ENCODE peak calls at places on chromosome 9, in six cellular contexts. D is HepG2, J is prostate gland, F is esophagus muscularis mucosa, C is GM12891, K is transverse colon. B is an unnamed sample.

GRCh38 chr9:71242081-71242480 is 120.7 kb upstream of the TRPM3 start:
- DNase-seq in D (no peak), J (no peak), F (no peak), C (no peak), K (no peak), B (no peak)

GRCh38 chr9:19193029-19193324 is 37.5 kb upstream of the DENND4C start:
- DNase-seq in D (no peak), J (no peak), F (no peak), C (no peak), K (no peak), B (no peak)

GRCh38 chr9:32011049-32011448 is 373.4 kb upstream of the ACO1 start:
- DNase-seq in D (no peak), J (no peak), F (no peak), C (no peak), K (no peak), B (no peak)

GRCh38 chr9:114446036-114446435 is 58.3 kb upstream of the AKNA start:
- DNase-seq in D (no peak), J (no peak), F (no peak), C (no peak), K (no peak), B (no peak)

GRCh38 chr9:100465270-100465669 is 7.7 kb upstream of the TMEFF1 start:
- DNase-seq in D (peak), J (no peak), F (no peak), C (no peak), K (no peak), B (no peak)

GRCh38 chr9:111961575-111961974 is 65.0 kb downstream of the UGCG start:
- DNase-seq in D (no peak), J (no peak), F (no peak), C (no peak), K (no peak), B (peak)

GRCh38 chr9:86300701-86301100 is 18.4 kb upstream of the ISCA1 start:
- DNase-seq in D (no peak), J (no peak), F (no peak), C (no peak), K (no peak), B (no peak)

GRCh38 chr9:32524558-32525461 is 1.2 kb downstream of the RIGI start:
- DNase-seq in D (peak), J (peak), F (no peak), C (no peak), K (no peak), B (peak)

GRCh38 chr9:4148215-4148561 is 151.7 kb downstream of the GLIS3 start:
- DNase-seq in D (no peak), J (no peak), F (peak), C (no peak), K (no peak), B (no peak)

GRCh38 chr9:37859043-37859442 is 44.9 kb downstream of the SLC25A51 start:
- DNase-seq in D (no peak), J (no peak), F (no peak), C (no peak), K (no peak), B (no peak)

GRCh38 chr9:107137495-107138202 is 145.4 kb upstream of the RAD23B start:
- DNase-seq in D (peak), J (no peak), F (no peak), C (no peak), K (no peak), B (no peak)

GRCh38 chr9:3290231-3290840 is 235.5 kb downstream of the RFX3 start:
- DNase-seq in D (no peak), J (no peak), F (no peak), C (no peak), K (no peak), B (no peak)

GRCh38 chr9:107737987-107738743 is 248.6 kb upstream of the KLF4 start:
- DNase-seq in D (no peak), J (peak), F (no peak), C (no peak), K (no peak), B (peak)

GRCh38 chr9:5499889-5500398 is 10.4 kb upstream of the PDCD1LG2 start:
- DNase-seq in D (no peak), J (no peak), F (no peak), C (no peak), K (no peak), B (peak)

GRCh38 chr9:127927457-127928231 is 2.9 kb downstream of the PIP5KL1 start:
- DNase-seq in D (no peak), J (peak), F (no peak), C (no peak), K (peak), B (peak)

GRCh38 chr9:840343-840742 is 1.2 kb upstream of the DMRT1 start:
- DNase-seq in D (no peak), J (no peak), F (no peak), C (no peak), K (no peak), B (no peak)

GRCh38 chr9:18058564-18058963 is 415.4 kb upstream of the ADAMTSL1 start:
- DNase-seq in D (no peak), J (peak), F (no peak), C (no peak), K (no peak), B (no peak)

DNA sequence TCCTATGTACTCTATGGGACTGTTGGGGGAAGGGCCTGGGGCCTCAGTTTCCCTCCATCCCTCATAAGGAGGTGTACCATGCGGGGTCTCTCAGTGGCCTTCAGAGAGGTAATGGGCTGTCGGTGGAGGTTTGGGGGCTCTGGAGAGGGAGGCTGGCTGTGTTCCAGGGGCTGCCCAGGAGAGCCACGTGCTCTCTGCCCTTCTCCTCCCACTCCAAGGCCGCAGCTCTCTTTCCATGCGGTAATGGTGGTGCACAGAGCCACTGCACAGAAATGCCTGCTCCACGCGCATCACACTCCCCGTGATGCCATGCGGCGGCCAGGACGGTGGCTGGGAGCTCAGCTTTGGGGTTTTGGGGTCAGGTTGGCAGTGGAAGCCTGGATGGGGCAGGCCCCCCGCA is 96.4 kb downstream of the RXRA start:
- DNase-seq in D (no peak), J (no peak), F (no peak), C (no peak), K (no peak), B (peak)
- TF ChIP-seq POLR2AphosphoS5 in D (no peak), J (no peak), F (no peak), C (no peak), K (no peak), B (peak)

GRCh38 chr9:137255448-137256114 is 454 bp downstream of the NELFB start:
- DNase-seq in D (peak), J (no peak), F (no peak), C (no peak), K (peak), B (peak)

GRCh38 chr9:137256839-137257238 is 1.7 kb downstream of the NELFB start:
- DNase-seq in D (no peak), J (no peak), F (no peak), C (no peak), K (no peak), B (no peak)

GRCh38 chr9:137256362-137256761 is 1.2 kb downstream of the NELFB start:
- DNase-seq in D (no peak), J (no peak), F (no peak), C (no peak), K (no peak), B (peak)

GRCh38 chr9:137253717-137254623 is 1.2 kb upstream of the NELFB start:
- DNase-seq in D (no peak), J (no peak), F (no peak), C (no peak), K (no peak), B (peak)

GRCh38 chr9:137254624-137255447 is at the start of gene NELFB:
- DNase-seq in D (peak), J (peak), F (peak), C (peak), K (peak), B (peak)
- TF ChIP-seq POLR2A in D (no peak), J (peak), F (peak), C (no peak), K (peak), B (no peak)

GRCh38 chr9:93207326-93207814 is 23.4 kb downstream of the WNK2 start:
- DNase-seq in D (no peak), J (no peak), F (no peak), C (no peak), K (no peak), B (no peak)
- TF ChIP-seq POLR2AphosphoS5 in D (no peak), J (peak), F (peak), C (no peak), K (peak), B (no peak)

GRCh38 chr9:136373300-136374182 is at the start of gene CARD9:
- DNase-seq in D (peak), J (no peak), F (no peak), C (no peak), K (peak), B (peak)
- TF ChIP-seq POLR2A in D (no peak), J (no peak), F (no peak), C (no peak), K (no peak), B (peak)

DNA sequence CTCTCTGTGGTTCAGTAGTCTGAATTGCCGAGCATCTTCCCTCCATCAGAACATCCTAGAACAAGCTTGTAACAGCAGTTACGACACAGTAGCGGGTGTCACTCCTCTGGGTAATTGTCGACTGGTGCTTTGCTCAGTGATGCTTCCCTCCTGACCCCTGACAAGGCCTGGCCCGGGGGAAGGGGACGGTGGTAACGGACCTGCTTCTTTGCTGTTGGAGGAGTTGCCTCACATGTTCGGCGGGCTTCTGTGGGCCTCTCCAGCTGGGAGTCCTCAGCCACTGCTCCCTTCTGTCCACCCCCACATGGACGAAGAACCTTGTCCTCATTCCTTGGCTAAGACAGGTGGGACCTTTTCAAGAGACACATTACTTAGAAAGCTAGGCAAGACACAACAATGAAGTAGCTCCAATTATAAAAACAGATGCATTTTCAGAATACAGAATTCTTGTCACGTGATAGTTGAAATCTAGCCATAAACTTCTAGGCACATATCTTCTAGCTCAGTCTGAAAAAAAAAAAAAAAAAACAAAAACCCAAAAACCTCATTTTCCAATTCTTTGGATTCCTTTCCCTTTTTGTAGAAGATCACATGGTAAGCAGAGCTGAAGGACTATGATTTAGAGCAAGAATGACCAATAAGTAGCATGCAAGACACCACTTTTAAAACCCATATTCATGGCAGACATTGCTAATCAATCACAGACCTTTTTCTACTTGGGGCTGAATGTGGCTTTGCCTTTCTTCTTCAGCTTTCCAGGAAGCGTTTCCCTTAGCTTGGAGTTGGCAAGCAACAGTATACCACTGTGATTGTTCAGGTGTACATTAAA is 25.0 kb downstream of the HMCN2 start:
- DNase-seq in D (no peak), J (no peak), F (peak), C (no peak), K (peak), B (peak)
- TF ChIP-seq POLR2AphosphoS5 in D (no peak), J (no peak), F (peak), C (no peak), K (peak), B (peak)

GRCh38 chr9:126806336-126806735 is 1.5 kb downstream of the ZBTB43 start:
- DNase-seq in D (no peak), J (no peak), F (no peak), C (no peak), K (no peak), B (no peak)

GRCh38 chr9:126804198-126804695 is 593 bp upstream of the ZBTB43 start:
- DNase-seq in D (no peak), J (no peak), F (no peak), C (no peak), K (no peak), B (no peak)

GRCh38 chr9:126802343-126803059 is 2.3 kb upstream of the ZBTB43 start:
- DNase-seq in D (peak), J (no peak), F (no peak), C (no peak), K (no peak), B (no peak)

GRCh38 chr9:126805546-126806262 is 864 bp downstream of the ZBTB43 start:
- DNase-seq in D (peak), J (no peak), F (no peak), C (peak), K (peak), B (peak)

GRCh38 chr9:126804696-126805545 is at the start of gene ZBTB43:
- DNase-seq in D (peak), J (peak), F (peak), C (peak), K (peak), B (peak)
- TF ChIP-seq POLR2A in D (peak), J (peak), F (peak), C (peak), K (peak), B (peak)

GRCh38 chr9:121326130-121326838 is 43.8 kb downstream of the STOM start:
- DNase-seq in D (no peak), J (peak), F (peak), C (no peak), K (peak), B (peak)
- TF ChIP-seq POLR2AphosphoS5 in D (no peak), J (peak), F (peak), C (no peak), K (peak), B (peak)

GRCh38 chr9:129995409-129996160 is 47.4 kb downstream of the FNBP1 start:
- DNase-seq in D (no peak), J (no peak), F (no peak), C (no peak), K (no peak), B (peak)
- TF ChIP-seq POLR2A in D (no peak), J (no peak), F (no peak), C (no peak), K (no peak), B (no peak)

DNA sequence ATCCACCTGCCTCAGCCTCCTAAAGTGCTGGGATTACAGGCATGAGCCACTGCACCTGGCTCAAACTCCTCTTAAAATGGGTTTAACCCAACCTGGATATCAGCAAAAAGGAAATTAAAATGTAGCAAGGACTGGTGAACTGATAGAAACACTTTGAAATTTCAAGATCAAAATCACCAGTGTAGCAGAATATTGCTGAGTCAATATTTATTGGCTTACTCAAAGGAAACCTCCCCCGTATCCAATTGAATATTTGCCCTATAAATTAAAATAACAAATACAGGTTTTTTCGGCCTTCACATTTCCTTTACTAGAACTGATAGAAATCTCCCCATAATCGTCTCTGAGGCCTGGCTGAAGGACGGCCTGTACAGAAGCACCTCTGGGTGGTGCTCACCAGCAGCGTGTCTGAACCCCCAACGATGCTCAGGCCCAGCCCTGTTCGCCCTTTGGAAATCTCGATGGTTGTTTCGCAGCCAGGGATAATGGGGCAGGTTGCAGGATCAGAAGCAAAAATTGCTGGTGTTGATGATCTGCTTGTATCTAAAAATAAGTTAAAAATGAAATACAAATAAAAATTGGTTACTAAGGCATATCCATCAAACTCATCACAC is 156.6 kb downstream of the MPDZ start:
- DNase-seq in D (no peak), J (no peak), F (no peak), C (no peak), K (no peak), B (no peak)
- TF ChIP-seq POLR2AphosphoS5 in D (no peak), J (no peak), F (no peak), C (no peak), K (no peak), B (no peak)

DNA sequence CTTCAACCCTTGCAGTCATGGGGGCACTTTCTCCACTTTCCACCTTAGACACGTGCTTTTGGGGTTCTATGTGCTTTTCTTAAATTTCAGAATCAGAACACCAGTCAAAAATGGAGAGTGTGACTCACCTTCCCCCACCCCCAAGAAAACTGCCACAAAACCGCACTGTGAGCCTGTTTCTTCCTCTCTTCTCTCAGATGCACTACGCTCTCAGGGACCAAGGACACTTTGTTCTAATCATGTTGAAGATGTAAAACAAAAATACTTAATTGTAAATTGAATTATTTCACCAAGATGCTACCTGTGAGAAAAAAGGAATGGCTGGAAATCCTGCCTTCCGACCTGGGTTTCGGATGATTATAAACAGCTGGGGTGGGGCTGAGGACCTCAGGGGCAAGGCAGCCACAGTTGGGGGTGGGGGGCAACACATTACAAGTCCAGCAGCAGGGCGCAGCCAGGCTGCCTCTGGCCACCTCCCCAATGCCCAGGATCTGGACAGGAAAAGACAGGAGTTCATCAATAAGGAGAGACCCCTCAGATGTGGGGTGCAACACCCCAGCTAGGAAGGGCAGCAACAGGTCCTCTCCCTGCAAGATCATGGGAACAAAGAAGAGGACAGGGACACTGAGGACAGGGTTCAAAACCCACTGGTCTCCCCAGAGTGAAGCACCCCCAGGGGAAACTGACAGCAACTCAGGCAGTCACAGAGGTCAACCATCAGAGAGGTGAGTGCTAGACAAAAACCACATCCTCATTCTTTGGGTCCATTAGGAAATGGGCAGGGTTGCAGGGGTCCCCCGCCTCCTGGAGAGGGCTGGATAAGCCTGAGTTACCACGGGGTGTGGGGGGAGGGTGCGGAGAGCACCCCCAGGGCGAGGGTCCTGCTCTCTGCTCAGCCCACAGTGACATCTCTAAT is 33.7 kb downstream of the SEMA4D start:
- DNase-seq in D (no peak), J (no peak), F (no peak), C (peak), K (peak), B (peak)
- TF ChIP-seq POLR2A in D (no peak), J (no peak), F (no peak), C (peak), K (peak), B (no peak)

B was measured in upper lobe of left lung.